ENCODE peak calls at places on chromosomes 2 and 18, in seven cellular contexts. X, N, L, K, G, U and W are unnamed samples.

GRCh38 chr2:68565858-68566257 is 77.5 kb upstream of the PROKR1 start:
- DNase-seq in X (no peak), N (no peak), L (no peak), K (peak; percentile 87), G (peak; percentile 60), U (no peak), W (no peak)

GRCh38 chr2:26164231-26164630 is 8.7 kb upstream of the GAREM2 start:
- DNase-seq in X (no peak), N (peak; percentile 59), L (peak; percentile 40), K (no peak), G (no peak), U (no peak), W (no peak)

GRCh38 chr18:79525556-79526467 is 130.1 kb downstream of the NFATC1 start:
- DNase-seq in X (no peak), N (peak; percentile 45), L (peak; percentile 72), K (peak; percentile 6), G (peak; percentile 31), U (no peak), W (no peak)

GRCh38 chr2:163604941-163605555 is 130.8 kb downstream of the FIGN start:
- DNase-seq in X (no peak), N (no peak), L (no peak), K (peak; percentile 48), G (peak; percentile 76), U (no peak), W (no peak)

GRCh38 chr2:240991378-240992263 is 6.8 kb upstream of the SNED1 start:
- DNase-seq in X (peak; percentile 69), N (peak; percentile 65), L (peak; percentile 86), K (peak; percentile 94), G (peak; percentile 97), U (peak; percentile 63), W (no peak)

GRCh38 chr18:36352384-36352783 is 54.9 kb downstream of the FHOD3 start:
- DNase-seq in X (peak; percentile 23), N (no peak), L (no peak), K (peak; percentile 72), G (peak; percentile 96), U (no peak), W (no peak)

GRCh38 chr2:98839292-98839691 is 96.7 kb downstream of the CRACDL start:
- DNase-seq in X (no peak), N (no peak), L (no peak), K (peak; percentile 37), G (peak; percentile 42), U (no peak), W (no peak)

GRCh38 chr2:111022630-111023029 is 98.1 kb upstream of the BCL2L11 start:
- DNase-seq in X (no peak), N (no peak), L (no peak), K (no peak), G (no peak), U (peak; percentile 16), W (no peak)

GRCh38 chr2:43171789-43172188 is 54.6 kb downstream of the ZFP36L2 start:
- DNase-seq in X (no peak), N (no peak), L (peak; percentile 64), K (peak; percentile 42), G (peak; percentile 54), U (peak; percentile 63), W (no peak)

GRCh38 chr2:25333981-25334380 is 7.7 kb downstream of the DNMT3A start:
- DNase-seq in X (no peak), N (no peak), L (peak; percentile 2), K (no peak), G (no peak), U (no peak), W (no peak)

GRCh38 chr2:169693344-169693743 is 861 bp downstream of the CFAP210 start:
- DNase-seq in X (no peak), N (no peak), L (no peak), K (peak; percentile 19), G (no peak), U (no peak), W (no peak)

GRCh38 chr2:233995985-233996384 is 54.5 kb upstream of the SPP2 start:
- DNase-seq in X (no peak), N (no peak), L (no peak), K (no peak), G (peak; percentile 51), U (no peak), W (no peak)

GRCh38 chr2:219664041-219664440 is 36.6 kb downstream of the SLC4A3 start:
- DNase-seq in X (no peak), N (no peak), L (no peak), K (no peak), G (no peak), U (no peak), W (no peak)

GRCh38 chr2:148096012-148096411 is 75.1 kb downstream of the MBD5 start:
- DNase-seq in X (no peak), N (no peak), L (no peak), K (peak; percentile 12), G (peak; percentile 11), U (no peak), W (no peak)

GRCh38 chr2:150847578-150847977 is 360.1 kb upstream of the RND3 start:
- DNase-seq in X (no peak), N (no peak), L (no peak), K (no peak), G (no peak), U (no peak), W (no peak)

GRCh38 chr2:175414872-175415487 is 233.5 kb upstream of the ATP5MC3 start:
- DNase-seq in X (peak; percentile 9), N (peak; percentile 71), L (peak; percentile 62), K (peak; percentile 72), G (peak; percentile 47), U (peak; percentile 36), W (no peak)

GRCh38 chr18:48197819-48198218 is 211.4 kb downstream of the ZBTB7C start:
- DNase-seq in X (no peak), N (no peak), L (no peak), K (no peak), G (no peak), U (no peak), W (no peak)

GRCh38 chr2:238032755-238033337 is 28.0 kb upstream of the SCLY start:
- DNase-seq in X (no peak), N (no peak), L (no peak), K (no peak), G (no peak), U (no peak), W (peak; percentile 23)

GRCh38 chr2:135870571-135870970 is 5.7 kb downstream of the MCM6 start:
- DNase-seq in X (no peak), N (no peak), L (no peak), K (no peak), G (no peak), U (no peak), W (no peak)

GRCh38 chr2:135876066-135876711 is at the start of gene MCM6:
- DNase-seq in X (peak; percentile 97), N (peak; percentile 98), L (peak; percentile 97), K (peak; percentile 99), G (peak; percentile 97), U (peak; percentile 99), W (peak; percentile 98)

GRCh38 chr2:135875491-135876065 is 665 bp downstream of the MCM6 start:
- DNase-seq in X (peak; percentile 15), N (peak; percentile 54), L (peak; percentile 24), K (peak; percentile 49), G (peak; percentile 59), U (peak; percentile 53), W (peak; percentile 78)

DNA sequence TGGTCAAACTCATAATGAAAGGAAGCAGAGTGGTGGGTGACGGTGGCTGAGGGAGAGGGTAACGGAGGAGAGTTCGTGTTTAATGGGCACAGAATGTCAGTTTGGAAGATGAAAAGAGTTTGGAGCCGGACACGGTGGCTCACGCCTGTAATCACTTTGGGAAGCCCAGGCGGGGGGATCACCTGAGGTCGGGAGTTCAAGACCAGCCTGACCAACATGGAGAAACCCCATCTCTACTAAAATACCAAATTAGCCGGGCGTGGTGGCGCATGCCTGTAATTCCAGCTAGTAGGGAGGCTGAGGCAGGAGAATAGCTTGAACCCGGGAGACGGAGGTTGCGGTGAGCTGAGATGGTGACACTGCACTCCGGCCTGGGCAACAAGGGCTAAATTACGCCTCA is 1.3 kb downstream of the MCM6 start:
- DNase-seq in X (no peak), N (no peak), L (no peak), K (no peak), G (no peak), U (no peak), W (no peak)
- H3K4me3 ChIP-seq in X (peak overlapping the region; percentile 86), N (no peak overlapping the region), L (peak overlapping the region; percentile 89), K (peak overlapping the region; percentile 89), G (peak overlapping the region; percentile 69), U (peak overlapping the region; percentile 96), W (peak overlapping the region; percentile 76)

GRCh38 chr2:97210336-97210735 is 97.4 kb downstream of the ANKRD36 start:
- DNase-seq in X (no peak), N (no peak), L (no peak), K (no peak), G (no peak), U (no peak), W (no peak)
- TF ChIP-seq CTCF in X (no peak), N (no peak), L (no peak), K (no peak), G (no peak), U (no peak), W (no peak)

DNA sequence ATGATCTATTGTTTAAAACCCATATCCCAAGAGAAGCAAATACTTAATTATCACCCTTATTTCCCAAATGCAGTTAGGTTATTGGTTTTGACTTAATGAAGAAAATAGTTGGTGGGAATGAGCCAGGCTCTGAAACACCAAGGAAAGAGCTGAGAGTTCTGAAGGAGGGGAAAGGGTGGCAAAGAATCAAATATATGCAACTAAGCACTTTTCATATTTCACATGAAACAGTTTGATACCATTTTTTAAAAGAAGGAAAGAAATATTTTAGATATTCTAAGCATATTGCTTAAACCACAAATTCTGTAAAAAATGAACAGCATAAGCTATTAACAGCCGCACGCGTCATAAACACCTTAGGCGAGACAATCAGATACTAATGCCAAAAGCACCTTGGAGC is 371.8 kb downstream of the EN1 start:
- DNase-seq in X (no peak), N (no peak), L (no peak), K (no peak), G (no peak), U (no peak), W (no peak)
- H3K27me3 ChIP-seq in X (no peaks in the 10 kb centered on the region), N (no peaks in the 10 kb centered on the region), L (peaks cover 63% of the 10 kb centered on the region), K (no peaks in the 10 kb centered on the region), G (no peaks in the 10 kb centered on the region), U (no peaks in the 10 kb centered on the region), W (no peaks in the 10 kb centered on the region)

GRCh38 chr2:162316590-162316989 is 1.9 kb downstream of the IFIH1 start:
- DNase-seq in X (no peak), N (no peak), L (no peak), K (no peak), G (no peak), U (no peak), W (no peak)
- H3K4me3 ChIP-seq in X (peak overlapping the region; percentile 6), N (no peak overlapping the region), L (peak overlapping the region; percentile 78), K (peak overlapping the region; percentile 89), G (no peak overlapping the region), U (no peak overlapping the region), W (peak overlapping the region; percentile 100)